ENCODE peak calls at places on chromosomes 12 and 14, in five cellular contexts. One of them, this sample, is unnamed.

GRCh38 chr12:1443421-1444141 is 150.8 kb downstream of the FBXL14 start:
- DNase-seq in lower leg skin: no peak
- DNase-seq in esophagus squamous epithelium: no peak
- DNase-seq in sigmoid colon: peak
- DNase-seq in GM12892: no peak
- DNase-seq in this sample: peak

GRCh38 chr14:30620178-30620577 is 1.9 kb upstream of the SCFD1 start:
- DNase-seq in esophagus squamous epithelium: no peak
- DNase-seq in lower leg skin: no peak
- DNase-seq in sigmoid colon: no peak
- DNase-seq in GM12892: no peak
- DNase-seq in this sample: peak

GRCh38 chr12:9372202-9372601 is 164.0 kb upstream of the PZP start:
- DNase-seq in esophagus squamous epithelium: no peak
- DNase-seq in lower leg skin: no peak
- DNase-seq in GM12892: no peak
- DNase-seq in sigmoid colon: no peak
- DNase-seq in this sample: no peak

GRCh38 chr12:56267443-56268071 is 815 bp downstream of the COQ10A start:
- DNase-seq in esophagus squamous epithelium: no peak
- DNase-seq in GM12892: no peak
- DNase-seq in lower leg skin: no peak
- DNase-seq in sigmoid colon: peak
- DNase-seq in this sample: no peak

GRCh38 chr12:124547626-124548025 is 19.8 kb downstream of the NCOR2 start:
- DNase-seq in esophagus squamous epithelium: no peak
- DNase-seq in lower leg skin: no peak
- DNase-seq in sigmoid colon: no peak
- DNase-seq in GM12892: no peak
- DNase-seq in this sample: no peak

GRCh38 chr12:67969134-67969782 is 20.0 kb upstream of the IFNG-AS1 start:
- DNase-seq in GM12892: no peak
- DNase-seq in lower leg skin: no peak
- DNase-seq in sigmoid colon: no peak
- DNase-seq in esophagus squamous epithelium: no peak
- DNase-seq in this sample: no peak

GRCh38 chr12:57836442-57837375 is 9.8 kb downstream of the CTDSP2 start:
- DNase-seq in lower leg skin: peak
- DNase-seq in esophagus squamous epithelium: no peak
- DNase-seq in sigmoid colon: peak
- DNase-seq in GM12892: no peak
- DNase-seq in this sample: peak

GRCh38 chr14:75667099-75667498 is 6.1 kb downstream of the TTLL5 start:
- DNase-seq in lower leg skin: no peak
- DNase-seq in GM12892: no peak
- DNase-seq in esophagus squamous epithelium: no peak
- DNase-seq in sigmoid colon: no peak
- DNase-seq in this sample: no peak

GRCh38 chr12:67456281-67456918 is 187.2 kb downstream of the CAND1 start:
- DNase-seq in GM12892: no peak
- DNase-seq in lower leg skin: no peak
- DNase-seq in sigmoid colon: no peak
- DNase-seq in esophagus squamous epithelium: no peak
- DNase-seq in this sample: peak

GRCh38 chr14:101220921-101221510 is 317.5 kb upstream of the RTL1 start:
- DNase-seq in GM12892: no peak
- DNase-seq in esophagus squamous epithelium: no peak
- DNase-seq in lower leg skin: peak
- DNase-seq in sigmoid colon: peak
- DNase-seq in this sample: no peak

GRCh38 chr14:96631621-96632362 is 129.6 kb downstream of the PAPOLA start:
- DNase-seq in esophagus squamous epithelium: no peak
- DNase-seq in sigmoid colon: no peak
- DNase-seq in lower leg skin: peak
- DNase-seq in GM12892: no peak
- DNase-seq in this sample: no peak

GRCh38 chr12:96427269-96427729 is 27.1 kb upstream of the CDK17 start:
- DNase-seq in sigmoid colon: peak
- DNase-seq in esophagus squamous epithelium: no peak
- DNase-seq in lower leg skin: peak
- DNase-seq in GM12892: no peak
- DNase-seq in this sample: peak

GRCh38 chr14:33455998-33456397 is 494.9 kb downstream of the EGLN3 start:
- DNase-seq in sigmoid colon: no peak
- DNase-seq in lower leg skin: no peak
- DNase-seq in esophagus squamous epithelium: no peak
- DNase-seq in GM12892: no peak
- DNase-seq in this sample: no peak

GRCh38 chr14:30559638-30560071 is 697 bp downstream of the G2E3 start:
- DNase-seq in esophagus squamous epithelium: no peak
- DNase-seq in sigmoid colon: no peak
- DNase-seq in lower leg skin: no peak
- DNase-seq in GM12892: no peak
- DNase-seq in this sample: no peak

GRCh38 chr12:43308776-43309175 is 243.2 kb downstream of the ADAMTS20 start:
- DNase-seq in GM12892: no peak
- DNase-seq in lower leg skin: no peak
- DNase-seq in sigmoid colon: no peak
- DNase-seq in esophagus squamous epithelium: no peak
- DNase-seq in this sample: no peak

GRCh38 chr14:20998674-20999366 is at the start of gene SLC39A2:
- DNase-seq in esophagus squamous epithelium: no peak
- DNase-seq in GM12892: no peak
- DNase-seq in lower leg skin: peak
- DNase-seq in sigmoid colon: no peak
- DNase-seq in this sample: peak

GRCh38 chr12:113137861-113138783 is 2.6 kb upstream of the RASAL1 start:
- DNase-seq in GM12892: no peak
- DNase-seq in lower leg skin: no peak
- DNase-seq in esophagus squamous epithelium: no peak
- DNase-seq in sigmoid colon: no peak
- DNase-seq in this sample: no peak

DNA sequence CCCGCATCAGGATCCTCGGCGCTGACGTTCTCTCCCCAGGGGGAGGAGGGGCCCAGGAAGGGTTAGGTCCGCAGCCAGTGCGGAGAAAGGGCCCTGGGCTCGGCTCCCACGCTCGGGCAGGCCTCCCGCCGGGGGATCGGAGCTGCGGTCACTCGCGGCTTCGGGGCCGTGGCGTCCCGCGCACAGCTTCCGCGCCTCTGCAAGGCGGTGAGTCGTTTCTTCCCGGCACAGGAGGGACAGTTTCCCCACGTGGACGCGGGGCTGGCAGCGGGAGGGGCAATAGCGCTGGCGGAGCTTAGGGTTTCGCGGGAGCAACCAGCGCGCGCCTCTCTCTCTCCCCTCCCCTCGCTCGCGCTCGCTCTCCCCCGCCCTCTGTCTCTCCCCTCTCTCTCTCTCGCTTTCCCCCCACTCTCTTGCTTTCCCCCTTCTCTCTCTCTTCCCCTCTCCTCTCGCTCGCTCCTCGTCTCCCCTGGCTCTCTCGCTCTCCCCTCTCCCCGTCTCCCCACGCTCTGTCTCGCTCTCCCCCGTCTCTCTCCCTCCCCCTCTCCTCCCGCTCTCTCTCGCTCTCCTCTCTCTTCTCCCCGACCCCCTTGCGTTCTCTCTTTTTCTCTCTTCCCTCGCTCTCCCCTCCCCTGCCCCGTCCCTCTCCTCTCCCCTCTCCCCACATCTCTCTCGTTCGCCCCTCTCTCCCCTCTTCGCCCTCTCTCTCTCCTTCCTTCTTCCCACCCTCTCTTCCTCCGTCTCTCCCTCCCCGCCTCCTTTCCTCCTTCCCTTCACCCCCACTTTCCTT is 12.8 kb upstream of the MAP3K9 start:
- DNase-seq in lower leg skin: peak
- DNase-seq in GM12892: peak
- DNase-seq in sigmoid colon: peak
- DNase-seq in esophagus squamous epithelium: no peak
- DNase-seq in this sample: peak
- TF ChIP-seq POLR2A in lower leg skin: no peak
- TF ChIP-seq POLR2A in GM12892: no peak
- TF ChIP-seq POLR2A in sigmoid colon: no peak
- TF ChIP-seq POLR2A in esophagus squamous epithelium: peak
- TF ChIP-seq POLR2A in this sample: no peak

GRCh38 chr12:4277856-4278581 is 4.5 kb downstream of the CCND2 start:
- DNase-seq in esophagus squamous epithelium: no peak
- DNase-seq in GM12892: no peak
- DNase-seq in sigmoid colon: no peak
- DNase-seq in lower leg skin: no peak
- DNase-seq in this sample: no peak

GRCh38 chr12:4274960-4275868 is 1.7 kb downstream of the CCND2 start:
- DNase-seq in esophagus squamous epithelium: no peak
- DNase-seq in lower leg skin: peak
- DNase-seq in GM12892: no peak
- DNase-seq in sigmoid colon: no peak
- DNase-seq in this sample: no peak

GRCh38 chr12:4277205-4277543 is 3.6 kb downstream of the CCND2 start:
- DNase-seq in lower leg skin: no peak
- DNase-seq in sigmoid colon: no peak
- DNase-seq in GM12892: no peak
- DNase-seq in esophagus squamous epithelium: no peak
- DNase-seq in this sample: no peak

GRCh38 chr12:4275869-4276253 is 2.3 kb downstream of the CCND2 start:
- DNase-seq in esophagus squamous epithelium: no peak
- DNase-seq in GM12892: no peak
- DNase-seq in sigmoid colon: peak
- DNase-seq in lower leg skin: no peak
- DNase-seq in this sample: no peak

GRCh38 chr12:4276524-4277204 is 3.1 kb downstream of the CCND2 start:
- DNase-seq in sigmoid colon: peak
- DNase-seq in lower leg skin: peak
- DNase-seq in esophagus squamous epithelium: no peak
- DNase-seq in GM12892: peak
- DNase-seq in this sample: peak
- TF ChIP-seq POLR2A in sigmoid colon: no peak
- TF ChIP-seq POLR2A in lower leg skin: no peak
- TF ChIP-seq POLR2A in esophagus squamous epithelium: no peak
- TF ChIP-seq POLR2A in GM12892: peak
- TF ChIP-seq POLR2A in this sample: no peak

DNA sequence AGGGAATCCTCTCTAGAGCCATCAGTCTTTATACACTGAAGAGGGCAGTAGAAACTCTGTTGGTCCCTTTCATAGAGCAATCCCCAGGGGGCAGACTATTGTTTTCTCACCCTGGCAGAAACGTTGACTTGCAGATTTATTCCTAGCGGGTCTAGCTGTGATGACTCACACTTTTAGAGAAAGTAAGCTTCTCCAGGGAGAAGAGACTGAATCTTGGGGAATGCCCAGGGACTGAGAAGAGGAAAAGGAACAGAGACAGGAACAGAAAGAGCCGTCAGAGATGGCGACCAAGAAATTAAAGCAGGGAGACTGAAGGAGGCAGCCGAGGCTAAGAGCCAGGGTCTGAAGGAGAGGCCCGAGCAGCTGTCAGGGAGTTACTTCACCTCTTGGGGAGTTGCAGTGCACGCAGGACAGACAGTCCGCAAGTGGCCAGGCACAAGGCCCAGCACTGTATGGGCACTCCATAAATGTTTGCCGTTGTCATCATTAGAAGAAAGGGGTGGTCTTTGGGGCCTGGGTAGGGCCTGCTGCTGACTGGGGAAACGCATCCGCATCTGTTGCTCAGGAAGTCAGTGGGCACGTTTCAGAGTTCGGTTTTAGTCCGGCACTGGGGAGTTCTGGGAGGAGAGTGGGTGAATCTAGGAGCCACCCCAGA is 13.0 kb downstream of the PLEKHG6 start:
- DNase-seq in lower leg skin: no peak
- DNase-seq in sigmoid colon: peak
- DNase-seq in GM12892: no peak
- DNase-seq in esophagus squamous epithelium: no peak
- DNase-seq in this sample: peak
- TF ChIP-seq POLR2A in lower leg skin: no peak
- TF ChIP-seq POLR2A in sigmoid colon: no peak
- TF ChIP-seq POLR2A in GM12892: no peak
- TF ChIP-seq POLR2A in esophagus squamous epithelium: no peak
- TF ChIP-seq POLR2A in this sample: no peak

DNA sequence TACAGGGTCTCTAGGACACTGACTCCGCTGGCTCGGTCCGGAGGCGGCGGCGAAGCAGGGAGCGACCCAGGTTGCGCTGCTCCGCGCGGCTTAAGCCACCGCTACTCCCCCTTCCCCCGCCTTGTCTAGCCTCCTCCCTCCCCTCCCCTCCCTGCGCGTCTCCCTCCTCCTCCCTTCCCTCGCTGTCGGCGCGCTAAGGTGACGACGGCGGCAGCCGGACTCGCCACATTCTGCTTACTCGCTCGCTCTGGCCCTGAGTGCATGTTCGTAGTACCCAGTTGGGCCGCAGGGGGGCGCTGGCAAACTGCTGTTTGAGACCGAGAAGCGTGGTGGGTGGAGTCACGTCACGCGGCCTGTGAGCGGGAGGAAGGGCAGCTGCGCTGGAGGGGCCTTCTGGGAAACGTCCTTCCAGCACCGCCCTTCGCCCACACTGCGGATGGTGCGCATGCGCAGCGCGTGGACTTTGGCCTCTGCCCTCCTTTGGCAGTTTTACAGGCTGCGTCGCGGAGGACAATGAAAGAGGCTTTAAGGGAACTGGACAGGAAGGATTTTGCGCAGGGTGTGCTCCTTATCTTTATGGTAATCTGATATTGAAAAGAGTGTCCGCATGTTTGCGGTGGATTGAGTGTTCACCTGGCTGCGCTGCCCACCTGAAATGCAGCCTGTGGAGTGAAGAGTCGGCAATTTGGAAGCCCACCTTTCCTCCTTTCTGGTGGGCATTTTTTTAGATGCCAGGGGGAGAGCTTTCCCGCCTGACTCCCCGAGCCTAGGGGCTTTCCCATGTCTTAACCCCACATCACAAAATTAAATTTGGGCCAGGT is at the start of gene SCAF11:
- DNase-seq in GM12892: peak
- DNase-seq in lower leg skin: peak
- DNase-seq in sigmoid colon: peak
- DNase-seq in esophagus squamous epithelium: peak
- DNase-seq in this sample: peak
- TF ChIP-seq POLR2A in GM12892: peak
- TF ChIP-seq POLR2A in lower leg skin: no peak
- TF ChIP-seq POLR2A in sigmoid colon: peak
- TF ChIP-seq POLR2A in esophagus squamous epithelium: peak
- TF ChIP-seq POLR2A in this sample: peak

DNA sequence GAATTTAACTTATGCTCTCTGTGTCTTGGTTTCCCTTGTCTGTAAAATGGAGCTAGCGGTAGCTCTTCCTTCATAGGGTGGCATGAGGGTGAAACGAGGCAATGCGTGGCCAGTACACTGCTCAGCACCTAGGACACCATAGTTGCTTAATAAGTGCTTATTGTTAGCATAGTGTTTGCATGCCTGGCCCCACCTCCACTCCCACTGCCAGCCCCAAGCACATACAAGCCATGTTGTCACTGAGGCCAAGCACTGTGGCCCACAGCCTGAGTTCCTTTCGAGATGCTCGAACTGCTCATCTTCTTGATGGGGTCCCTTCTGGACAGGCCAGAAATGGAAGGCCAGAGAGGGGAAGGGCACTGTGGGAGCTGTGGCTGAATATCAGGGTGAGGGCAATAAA is 839 bp downstream of the FICD start:
- DNase-seq in lower leg skin: no peak
- DNase-seq in GM12892: no peak
- DNase-seq in sigmoid colon: no peak
- DNase-seq in esophagus squamous epithelium: no peak
- DNase-seq in this sample: no peak
- TF ChIP-seq POLR2A in lower leg skin: no peak
- TF ChIP-seq POLR2A in GM12892: no peak
- TF ChIP-seq POLR2A in sigmoid colon: no peak
- TF ChIP-seq POLR2A in esophagus squamous epithelium: no peak
- TF ChIP-seq POLR2A in this sample: no peak

GRCh38 chr12:81021131-81021530 is 56.7 kb upstream of the ACSS3 start:
- DNase-seq in esophagus squamous epithelium: no peak
- DNase-seq in lower leg skin: no peak
- DNase-seq in sigmoid colon: no peak
- DNase-seq in GM12892: no peak
- DNase-seq in this sample: no peak
- TF ChIP-seq POLR2A in esophagus squamous epithelium: no peak
- TF ChIP-seq POLR2A in lower leg skin: no peak
- TF ChIP-seq POLR2A in sigmoid colon: no peak
- TF ChIP-seq POLR2A in GM12892: no peak
- TF ChIP-seq POLR2A in this sample: no peak

This sample was measured in H54.